ENCODE peak calls at places on chromosomes 1 and 21, in six cellular contexts. I is dorsolateral prefrontal cortex, M is psoas muscle, J is small intestine, P is PC-3, W is ovary. U is an unnamed sample.
A peak's percentile ranks its signal among the peaks of the same experiment; 100 is the strongest.

GRCh38 chr1:17122449-17123194 is 3.4 kb upstream of the PADI2 start:
- DNase-seq in I (no peak), M (no peak), J (no peak), P (no peak), W (no peak), U (no peak)

GRCh38 chr1:150562384-150563339 is 13.5 kb downstream of the ADAMTSL4 start:
- DNase-seq in I (no peak), M (no peak), J (peak; percentile 43), P (peak; percentile 28), W (peak; percentile 38), U (peak; percentile 74)

GRCh38 chr1:32791881-32792280 is 25.3 kb downstream of the YARS1 start:
- DNase-seq in I (no peak), M (no peak), J (no peak), P (peak; percentile 84), W (no peak), U (no peak)

GRCh38 chr21:46425566-46425965 is 33.1 kb upstream of the DIP2A start:
- DNase-seq in I (no peak), M (no peak), J (no peak), P (no peak), W (no peak), U (no peak)

GRCh38 chr1:17255336-17255735 is 6.4 kb downstream of the PADI3 start:
- DNase-seq in I (no peak), M (no peak), J (peak; percentile 70), P (no peak), W (no peak), U (no peak)

GRCh38 chr1:109482796-109483638 is 688 bp upstream of the ATXN7L2 start:
- DNase-seq in I (peak; percentile 49), M (no peak), J (no peak), P (no peak), W (peak; percentile 53), U (peak; percentile 65)

GRCh38 chr1:204885288-204885711 is 14.6 kb downstream of the NFASC start:
- DNase-seq in I (peak; percentile 73), M (no peak), J (peak; percentile 52), P (no peak), W (peak; percentile 25), U (no peak)

GRCh38 chr1:43298055-43298454 is 2.7 kb upstream of the TIE1 start:
- DNase-seq in I (no peak), M (no peak), J (no peak), P (no peak), W (no peak), U (no peak)

GRCh38 chr1:215273838-215274516 is 191.4 kb downstream of the KCNK2 start:
- DNase-seq in I (no peak), M (no peak), J (no peak), P (peak; percentile 94), W (no peak), U (no peak)

GRCh38 chr1:80250573-80251168 is 1244.1 kb upstream of the ADGRL4 start:
- DNase-seq in I (no peak), M (no peak), J (no peak), P (peak; percentile 83), W (no peak), U (no peak)

GRCh38 chr1:21131200-21131599 is 45.5 kb downstream of the EIF4G3 start:
- DNase-seq in I (no peak), M (no peak), J (no peak), P (no peak), W (no peak), U (no peak)

DNA sequence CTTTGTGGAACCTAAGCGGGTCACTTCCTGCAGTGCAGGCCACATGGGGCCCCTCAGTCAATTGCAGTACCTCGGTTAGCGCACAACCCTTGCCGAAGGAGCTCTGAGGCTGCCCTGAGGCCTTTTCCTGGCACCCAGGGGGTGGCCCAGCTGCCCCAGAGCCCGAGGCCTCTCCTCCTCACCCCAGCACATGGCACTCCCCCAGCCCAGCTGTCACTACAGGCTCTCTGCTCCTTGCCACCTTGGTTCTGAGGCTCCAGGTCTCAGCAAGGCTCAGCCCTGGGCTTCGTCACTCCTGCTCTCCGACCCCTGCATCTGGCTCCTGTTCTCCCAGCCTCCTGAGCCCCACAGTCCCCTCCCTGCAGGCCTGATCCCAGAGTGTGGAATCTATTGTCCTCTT is 192.7 kb upstream of the POU3F1 start:
- DNase-seq in I (no peak), M (no peak), J (no peak), P (no peak), W (no peak), U (peak; percentile 56)
- H3K27me3 ChIP-seq in I (no peaks in the 10 kb centered on the region), M (no peaks in the 10 kb centered on the region), J (no peaks in the 10 kb centered on the region), P (peaks cover 43% of the 10 kb centered on the region), W (no peaks in the 10 kb centered on the region), U (no peaks in the 10 kb centered on the region)

DNA sequence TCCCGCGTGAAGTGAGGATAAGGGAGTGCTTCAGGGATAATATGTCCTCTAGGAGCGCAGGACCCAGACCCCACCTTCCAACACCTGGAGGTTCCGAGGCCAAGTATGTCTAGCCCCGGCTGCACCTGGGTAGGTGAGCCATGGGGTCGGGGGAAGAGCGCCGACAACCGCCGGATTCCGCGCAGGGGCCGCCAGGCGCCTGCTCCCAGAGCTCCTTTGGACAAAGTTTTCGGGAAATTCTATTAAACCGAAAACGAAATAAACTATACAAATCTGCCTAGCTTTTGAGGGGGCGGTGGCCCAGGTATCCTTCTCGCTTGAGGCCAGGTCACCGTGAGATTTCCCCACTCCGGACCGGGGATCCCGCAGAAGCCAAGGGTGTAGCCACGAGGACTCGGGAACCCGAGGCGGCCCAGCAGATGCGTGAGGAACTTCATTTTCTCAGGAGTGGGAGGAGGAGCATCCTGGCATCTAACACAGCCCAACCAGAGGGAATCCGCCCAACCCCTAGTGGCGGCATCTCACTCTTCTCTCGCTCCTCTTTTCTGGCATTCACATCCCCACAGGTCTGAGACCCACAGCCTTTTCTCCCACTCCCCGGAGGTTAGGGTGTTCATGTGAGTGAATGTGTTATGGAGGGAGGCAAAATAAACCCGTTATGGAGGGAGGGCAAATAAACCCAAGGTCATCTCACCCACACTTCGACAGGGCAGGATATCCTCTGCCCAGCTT is 2.3 kb upstream of the DMRTA2 start:
- DNase-seq in I (no peak), M (no peak), J (no peak), P (no peak), W (no peak), U (no peak)
- H3K27me3 ChIP-seq in I (peaks cover 100% of the 10 kb centered on the region), M (peaks cover 64% of the 10 kb centered on the region), J (peaks cover 26% of the 10 kb centered on the region), P (no peaks in the 10 kb centered on the region), W (peaks cover 26% of the 10 kb centered on the region), U (no peaks in the 10 kb centered on the region)

GRCh38 chr1:38804062-38804886 is 55.3 kb downstream of the RRAGC start:
- DNase-seq in I (no peak), M (no peak), J (no peak), P (no peak), W (no peak), U (no peak)
- H3K27me3 ChIP-seq in I (no peaks in the 10 kb centered on the region), M (peaks cover 10% of the 10 kb centered on the region), J (peaks cover 3% of the 10 kb centered on the region), P (peaks cover 75% of the 10 kb centered on the region), W (no peaks in the 10 kb centered on the region), U (no peaks in the 10 kb centered on the region)

DNA sequence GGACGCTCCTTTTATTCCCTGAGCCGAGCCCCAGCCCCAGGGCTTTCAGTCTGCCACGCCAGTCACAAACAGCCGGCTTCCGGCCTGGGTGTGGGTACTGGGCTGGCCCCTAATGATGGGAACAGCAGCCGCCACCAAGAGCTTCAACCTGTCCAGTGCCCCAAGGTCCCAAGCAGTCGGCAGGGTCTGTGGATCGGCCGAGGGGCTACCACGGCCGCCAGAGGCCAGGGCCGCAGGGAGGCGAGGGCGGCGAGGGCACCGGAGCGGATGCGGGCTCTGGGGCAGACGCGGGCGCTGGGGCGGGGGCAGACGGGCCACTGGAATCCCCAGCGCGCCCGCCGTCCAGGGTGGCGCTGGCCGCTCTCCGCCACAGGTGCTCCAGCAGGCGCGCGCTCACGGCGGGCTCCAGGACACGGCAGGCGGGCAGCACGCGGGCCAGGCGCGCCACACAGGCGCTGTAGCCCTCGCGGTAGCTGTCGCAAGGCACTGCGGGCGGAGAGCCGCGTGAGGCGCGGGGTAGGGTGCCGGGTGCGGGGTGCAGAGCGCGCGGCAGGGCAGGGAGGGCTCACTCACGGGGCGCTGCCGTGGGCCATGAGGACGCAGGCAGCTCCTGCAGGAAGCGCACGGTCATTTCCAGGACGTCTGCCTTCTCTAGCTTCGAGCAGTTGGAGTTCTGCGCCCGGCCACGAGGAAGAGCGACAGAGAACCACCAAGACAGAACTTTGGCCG is 887 bp downstream of the HES2 start:
- DNase-seq in I (no peak), M (no peak), J (peak; percentile 56), P (peak; percentile 40), W (no peak), U (no peak)
- H3K27me3 ChIP-seq in I (peaks cover 70% of the 10 kb centered on the region), M (peaks cover 46% of the 10 kb centered on the region), J (peaks cover 7% of the 10 kb centered on the region), P (no peaks in the 10 kb centered on the region), W (peaks cover 7% of the 10 kb centered on the region), U (no peaks in the 10 kb centered on the region)

DNA sequence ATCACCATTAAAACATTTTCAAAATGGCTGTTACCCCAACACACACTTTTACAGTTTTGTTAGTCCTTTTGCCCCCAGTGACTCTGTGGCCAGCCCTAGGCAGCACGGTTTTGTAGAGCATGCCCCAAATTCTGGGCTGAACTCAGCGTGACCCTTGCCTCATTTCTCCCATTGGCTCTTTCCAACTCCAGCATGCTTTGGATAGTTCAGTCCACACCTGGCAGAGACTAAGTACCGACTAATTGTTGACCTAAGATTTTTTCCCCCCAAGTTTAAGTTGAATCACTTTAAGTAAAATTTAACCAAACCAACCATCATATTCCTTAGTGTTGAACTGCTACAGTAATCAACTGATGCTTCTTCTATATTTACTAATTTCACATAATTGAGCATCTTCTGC is 62.4 kb upstream of the LRRC8B start:
- DNase-seq in I (no peak), M (no peak), J (no peak), P (peak; percentile 77), W (no peak), U (no peak)
- H3K27me3 ChIP-seq in I (no peaks in the 10 kb centered on the region), M (no peaks in the 10 kb centered on the region), J (no peaks in the 10 kb centered on the region), P (no peaks in the 10 kb centered on the region), W (no peaks in the 10 kb centered on the region), U (no peaks in the 10 kb centered on the region)

GRCh38 chr1:6165441-6165985 is 14.6 kb downstream of the CHD5 start:
- DNase-seq in I (no peak), M (no peak), J (no peak), P (no peak), W (no peak), U (no peak)
- H3K27me3 ChIP-seq in I (peaks cover 3% of the 10 kb centered on the region), M (peaks cover 21% of the 10 kb centered on the region), J (no peaks in the 10 kb centered on the region), P (no peaks in the 10 kb centered on the region), W (no peaks in the 10 kb centered on the region), U (no peaks in the 10 kb centered on the region)

GRCh38 chr1:2920421-2921015 is 100.7 kb upstream of the ACTRT2 start:
- DNase-seq in I (no peak), M (no peak), J (no peak), P (no peak), W (no peak), U (no peak)

GRCh38 chr1:2925923-2926322 is 95.3 kb upstream of the ACTRT2 start:
- DNase-seq in I (no peak), M (no peak), J (no peak), P (no peak), W (no peak), U (peak; percentile 94)

GRCh38 chr1:2921970-2922686 is 99.1 kb upstream of the ACTRT2 start:
- DNase-seq in I (no peak), M (no peak), J (peak; percentile 12), P (peak; percentile 43), W (no peak), U (no peak)

GRCh38 chr1:2925291-2925690 is 96.0 kb upstream of the ACTRT2 start:
- DNase-seq in I (no peak), M (no peak), J (no peak), P (no peak), W (no peak), U (no peak)

GRCh38 chr1:2923351-2923750 is 97.9 kb upstream of the ACTRT2 start:
- DNase-seq in I (no peak), M (no peak), J (no peak), P (no peak), W (no peak), U (no peak)
- H3K27me3 ChIP-seq in I (no peaks in the 10 kb centered on the region), M (peaks cover 16% of the 10 kb centered on the region), J (no peaks in the 10 kb centered on the region), P (peaks cover 97% of the 10 kb centered on the region), W (no peaks in the 10 kb centered on the region), U (no peaks in the 10 kb centered on the region)

GRCh38 chr1:14109276-14109635 is 409.3 kb downstream of the PRDM2 start:
- DNase-seq in I (no peak), M (no peak), J (no peak), P (no peak), W (no peak), U (no peak)
- H3K27me3 ChIP-seq in I (no peaks in the 10 kb centered on the region), M (no peaks in the 10 kb centered on the region), J (no peaks in the 10 kb centered on the region), P (peaks cover 17% of the 10 kb centered on the region), W (no peaks in the 10 kb centered on the region), U (no peaks in the 10 kb centered on the region)